ENCODE peak calls at places on chromosomes 3 and 15, in six cellular contexts. P is body of pancreas, W is GM10248, J is mucosa of descending colon, N is T-helper 1 cell, F is germinal center. A is an unnamed sample.

GRCh38 chr3:194672876-194673275 is 885 bp upstream of the LSG1 start:
- DNase-seq in P (no peak), W (no peak), J (no peak), N (no peak), F (no peak), A (no peak)

GRCh38 chr3:56915969-56916586 is 114.3 kb upstream of the ARHGEF3 start:
- DNase-seq in P (peak), W (peak), J (peak), N (peak), F (peak), A (no peak)

GRCh38 chr15:70250208-70251201 is 152.8 kb upstream of the TLE3 start:
- DNase-seq in P (no peak), W (no peak), J (no peak), N (no peak), F (no peak), A (no peak)

GRCh38 chr15:65804252-65804931 is 12.3 kb upstream of the DENND4A start:
- DNase-seq in P (no peak), W (no peak), J (no peak), N (no peak), F (no peak), A (no peak)

GRCh38 chr3:65523878-65524277 is 514.8 kb downstream of the MAGI1 start:
- DNase-seq in P (no peak), W (no peak), J (no peak), N (no peak), F (no peak), A (no peak)

GRCh38 chr3:149005424-149005823 is 14.1 kb downstream of the GYG1 start:
- DNase-seq in P (no peak), W (no peak), J (no peak), N (no peak), F (no peak), A (no peak)

GRCh38 chr3:197394464-197395321 is 96.3 kb upstream of the DLG1 start:
- DNase-seq in P (no peak), W (peak), J (no peak), N (peak), F (no peak), A (no peak)

GRCh38 chr15:40289140-40289775 is 6.4 kb upstream of the ANKRD63 start:
- DNase-seq in P (peak), W (no peak), J (peak), N (no peak), F (no peak), A (no peak)

GRCh38 chr3:64684715-64685261 is 3.0 kb downstream of the ADAMTS9 start:
- DNase-seq in P (peak), W (no peak), J (peak), N (no peak), F (no peak), A (no peak)

GRCh38 chr3:189780556-189781270 is 149.5 kb downstream of the TP63 start:
- DNase-seq in P (no peak), W (no peak), J (no peak), N (no peak), F (no peak), A (no peak)

GRCh38 chr15:90121086-90121485 is 18.8 kb upstream of the IDH2 start:
- DNase-seq in P (no peak), W (no peak), J (no peak), N (no peak), F (no peak), A (no peak)

GRCh38 chr15:66007663-66008262 is 138.5 kb downstream of the RAB11A start:
- DNase-seq in P (no peak), W (no peak), J (no peak), N (no peak), F (no peak), A (no peak)

GRCh38 chr15:44782516-44782915 is 46.2 kb downstream of the TRIM69 start:
- DNase-seq in P (no peak), W (no peak), J (no peak), N (no peak), F (no peak), A (no peak)

GRCh38 chr15:31570591-31570990 is 244.0 kb downstream of the KLF13 start:
- DNase-seq in P (no peak), W (no peak), J (no peak), N (no peak), F (no peak), A (no peak)

GRCh38 chr3:188151438-188151837 is 2.5 kb upstream of the LPP start:
- DNase-seq in P (no peak), W (no peak), J (no peak), N (no peak), F (no peak), A (no peak)

GRCh38 chr3:18752273-18752934 is 327.3 kb upstream of the SATB1 start:
- DNase-seq in P (no peak), W (no peak), J (no peak), N (no peak), F (no peak), A (no peak)

GRCh38 chr3:72133329-72134011 is 348.5 kb upstream of the PROK2 start:
- DNase-seq in P (no peak), W (no peak), J (no peak), N (no peak), F (no peak), A (no peak)

GRCh38 chr3:105458518-105459215 is 92.0 kb downstream of the ALCAM start:
- DNase-seq in P (no peak), W (no peak), J (no peak), N (no peak), F (no peak), A (no peak)

GRCh38 chr3:24493951-24494615 is 567 bp downstream of the THRB start:
- DNase-seq in P (peak), W (no peak), J (peak), N (no peak), F (peak), A (peak)

GRCh38 chr3:116281313-116282143 is 163.8 kb downstream of the LSAMP start:
- DNase-seq in P (no peak), W (no peak), J (no peak), N (no peak), F (no peak), A (no peak)

GRCh38 chr15:84976746-84977345 is 4.8 kb upstream of the PDE8A start:
- DNase-seq in P (no peak), W (peak), J (no peak), N (no peak), F (no peak), A (no peak)

GRCh38 chr15:60379466-60380274 is 18.1 kb downstream of the ANXA2 start:
- DNase-seq in P (no peak), W (no peak), J (no peak), N (no peak), F (no peak), A (no peak)

GRCh38 chr15:82140859-82141258 is 95.0 kb upstream of the MEX3B start:
- DNase-seq in P (no peak), W (no peak), J (no peak), N (no peak), F (no peak), A (no peak)

GRCh38 chr15:79184465-79184892 is 93.9 kb upstream of the RASGRF1 start:
- DNase-seq in P (peak), W (peak), J (peak), N (peak), F (peak), A (peak)

GRCh38 chr3:136366289-136366688 is 116.1 kb downstream of the PCCB start:
- DNase-seq in P (no peak), W (no peak), J (no peak), N (no peak), F (no peak), A (no peak)

GRCh38 chr15:77685082-77685815 is 52.5 kb upstream of the LINGO1 start:
- DNase-seq in P (no peak), W (no peak), J (no peak), N (no peak), F (no peak), A (no peak)

GRCh38 chr3:131091768-131092167 is 65.1 kb downstream of the NEK11 start:
- DNase-seq in P (no peak), W (no peak), J (no peak), N (no peak), F (no peak), A (no peak)

A was measured in lung.